ENCODE peak calls at places on chromosome 6, in ten cellular contexts. Y is astrocyte, P is fibroblast of lung, S is MM.1S, U is endothelial cell of umbilical vein, F is A549, W is neural progenitor cell, T is mammary epithelial cell, M is GM23338, C is SK-N-SH. Q is an unnamed sample.

GRCh38 chr6:45532626-45533258 is 155.0 kb upstream of the SUPT3H start:
- DNase-seq in Y (no peak), P (peak), S (no peak), U (no peak), F (no peak), W (no peak), T (no peak), M (no peak), C (no peak), Q (no peak)

GRCh38 chr6:17466707-17467106 is 73.3 kb downstream of the CAP2 start:
- DNase-seq in Y (no peak), P (no peak), S (no peak), U (no peak), F (peak), W (no peak), T (no peak), M (no peak), C (no peak), Q (no peak)

GRCh38 chr6:157561037-157561790 is 180.2 kb downstream of the ZDHHC14 start:
- DNase-seq in Y (no peak), P (no peak), S (peak), U (no peak), F (no peak), W (no peak), T (no peak), M (no peak), C (no peak), Q (no peak)

GRCh38 chr6:12163149-12163548 is 127.0 kb upstream of the EDN1 start:
- DNase-seq in Y (no peak), P (no peak), S (no peak), U (no peak), F (no peak), W (no peak), T (no peak), M (no peak), C (no peak), Q (no peak)

GRCh38 chr6:154528286-154528915 is 17.9 kb upstream of the CNKSR3 start:
- DNase-seq in Y (no peak), P (no peak), S (no peak), U (no peak), F (no peak), W (no peak), T (peak), M (no peak), C (no peak), Q (no peak)

GRCh38 chr6:51541847-51542246 is 545.6 kb downstream of the PKHD1 start:
- DNase-seq in Y (no peak), P (no peak), S (peak), U (no peak), F (no peak), W (peak), T (peak), M (no peak), C (peak), Q (no peak)

GRCh38 chr6:80658926-80659325 is 552.5 kb downstream of the BCKDHB start:
- DNase-seq in Y (no peak), P (no peak), S (no peak), U (no peak), F (no peak), W (no peak), T (no peak), M (no peak), C (no peak), Q (no peak)

GRCh38 chr6:10513544-10513943 is 7.6 kb upstream of the GCNT2 start:
- DNase-seq in Y (no peak), P (no peak), S (no peak), U (no peak), F (no peak), W (no peak), T (no peak), M (no peak), C (no peak), Q (no peak)

GRCh38 chr6:139124887-139125672 is 9.8 kb upstream of the HECA start:
- DNase-seq in Y (peak), P (peak), S (peak), U (peak), F (peak), W (peak), T (peak), M (peak), C (peak), Q (peak)
- H3K4me2 ChIP-seq in Y (no peak), P (no peak), S (peak), U (no peak), F (no peak), W (no peak), T (peak), M (no peak), C (no peak), Q (no peak)

DNA sequence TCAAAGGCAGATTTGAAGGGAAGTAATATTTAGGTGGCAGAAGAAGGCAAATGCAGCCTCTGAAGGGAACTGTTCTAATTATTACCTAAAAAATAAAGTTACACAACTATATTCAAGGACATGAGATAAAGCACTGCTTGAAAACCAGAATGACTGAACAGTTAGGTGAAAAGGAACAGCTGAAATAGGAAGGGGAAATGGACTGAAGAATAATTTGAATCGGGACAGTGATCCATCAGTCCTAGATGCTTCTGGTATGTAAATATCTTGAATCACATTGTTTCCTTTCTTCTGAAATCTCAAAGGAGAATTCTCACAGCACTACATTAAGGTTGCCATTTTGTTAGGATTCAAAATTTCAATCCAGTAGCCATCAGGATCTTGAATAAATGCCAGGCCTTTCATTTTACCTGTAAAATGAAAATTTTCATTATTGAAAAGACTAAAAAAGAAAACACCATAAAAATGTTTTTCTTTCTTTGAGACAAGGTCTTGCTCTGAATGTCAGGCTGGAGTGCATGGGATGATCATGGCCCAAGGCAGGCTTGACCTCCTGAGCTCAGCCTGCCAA is 25.9 kb downstream of the GLO1 start:
- DNase-seq in Y (no peak), P (no peak), S (no peak), U (no peak), F (no peak), W (no peak), T (no peak), M (no peak), C (no peak), Q (no peak)
- H3K4me2 ChIP-seq in Y (no peak), P (no peak), S (peak), U (no peak), F (no peak), W (no peak), T (no peak), M (no peak), C (no peak), Q (no peak)

DNA sequence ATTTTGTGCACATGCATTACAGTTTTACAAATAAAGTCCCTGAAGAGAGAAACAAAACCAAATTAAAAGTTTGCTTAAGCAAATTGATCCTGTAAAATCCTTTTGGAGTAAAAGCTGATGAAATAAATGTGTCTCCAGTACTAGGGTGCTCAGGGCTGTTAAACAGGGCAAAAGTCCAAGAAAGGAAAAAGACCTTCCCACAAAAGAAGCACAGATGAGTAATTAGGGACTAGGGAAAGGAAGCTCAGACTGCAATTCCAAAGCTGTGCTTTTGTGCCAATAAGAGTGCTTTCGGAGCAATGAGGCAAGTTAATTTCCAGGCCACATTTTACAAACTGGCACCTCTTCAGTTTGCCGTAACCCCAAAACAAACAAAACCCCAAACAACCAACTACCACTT is 10.4 kb upstream of the RNF182 start:
- DNase-seq in Y (peak), P (peak), S (no peak), U (peak), F (no peak), W (peak), T (no peak), M (no peak), C (no peak), Q (no peak)
- H3K4me2 ChIP-seq in Y (no peak), P (no peak), S (no peak), U (no peak), F (no peak), W (peak), T (no peak), M (peak), C (no peak), Q (no peak)

GRCh38 chr6:41376176-41376575 is 40.8 kb downstream of the NCR2 start:
- DNase-seq in Y (no peak), P (no peak), S (no peak), U (no peak), F (no peak), W (no peak), T (no peak), M (no peak), C (no peak), Q (no peak)

GRCh38 chr6:41373367-41373918 is 38.0 kb downstream of the NCR2 start:
- DNase-seq in Y (no peak), P (no peak), S (no peak), U (no peak), F (no peak), W (no peak), T (no peak), M (no peak), C (peak), Q (peak)

GRCh38 chr6:41375598-41376151 is 40.3 kb downstream of the NCR2 start:
- DNase-seq in Y (no peak), P (no peak), S (no peak), U (no peak), F (no peak), W (peak), T (no peak), M (peak), C (no peak), Q (peak)

GRCh38 chr6:41373919-41374617 is 38.7 kb downstream of the NCR2 start:
- DNase-seq in Y (no peak), P (peak), S (no peak), U (no peak), F (no peak), W (peak), T (no peak), M (peak), C (peak), Q (peak)

DNA sequence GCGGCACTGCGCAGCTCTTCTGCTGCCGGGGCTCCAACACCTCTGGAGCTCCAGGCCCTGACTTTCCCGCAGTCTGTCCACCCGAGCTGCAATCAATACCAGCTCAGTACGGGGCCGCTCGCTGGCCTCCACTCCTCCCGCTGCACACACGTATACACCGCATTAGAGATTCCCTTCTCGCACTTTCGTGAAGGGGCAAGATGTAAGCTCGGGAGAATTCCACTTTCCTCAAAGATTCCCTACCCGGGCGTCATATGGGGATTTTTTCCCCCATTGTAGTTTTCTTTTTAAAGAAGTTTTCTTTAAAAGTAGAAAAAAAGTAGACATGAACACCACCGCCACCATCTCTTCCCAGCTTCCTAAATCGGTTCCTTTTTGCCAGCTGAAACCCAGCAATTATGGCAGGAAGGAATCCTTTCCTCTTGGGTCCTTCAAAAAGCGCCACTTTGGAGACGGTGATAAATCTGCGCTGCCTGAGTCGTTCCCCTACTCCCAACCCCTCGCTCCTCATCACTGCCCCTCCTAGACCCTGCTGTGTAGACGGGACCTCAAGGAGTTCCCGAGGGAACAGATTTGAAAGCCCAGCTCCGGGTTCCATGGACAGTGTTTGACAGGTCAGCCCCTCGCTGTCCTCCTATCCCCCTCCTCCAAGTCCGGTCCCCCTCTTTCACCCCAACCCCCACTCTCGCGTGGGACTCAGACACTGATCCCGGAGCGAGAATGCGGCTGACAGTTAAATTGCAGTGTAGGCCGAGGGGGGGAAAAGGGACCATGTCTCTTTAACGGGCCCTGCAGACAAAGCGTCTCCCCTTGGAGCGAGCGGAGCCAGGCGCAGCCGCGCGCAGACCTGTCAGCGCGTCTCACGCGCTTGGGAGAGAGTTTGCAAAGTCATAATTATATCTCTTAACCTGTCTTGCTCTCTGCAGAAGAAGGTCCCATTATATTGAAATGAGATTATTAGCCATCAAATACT is 39.5 kb downstream of the NCR2 start:
- DNase-seq in Y (no peak), P (no peak), S (no peak), U (no peak), F (no peak), W (peak), T (no peak), M (peak), C (peak), Q (peak)
- H3K4me2 ChIP-seq in Y (peak), P (no peak), S (no peak), U (no peak), F (no peak), W (peak), T (no peak), M (peak), C (peak), Q (peak)

GRCh38 chr6:170135821-170136471 is 154.9 kb downstream of the DLL1 start:
- DNase-seq in Y (no peak), P (no peak), S (no peak), U (no peak), F (no peak), W (no peak), T (no peak), M (no peak), C (peak), Q (no peak)

GRCh38 chr6:170137911-170138910 is 152.7 kb downstream of the DLL1 start:
- DNase-seq in Y (no peak), P (no peak), S (no peak), U (no peak), F (no peak), W (no peak), T (no peak), M (no peak), C (no peak), Q (no peak)

GRCh38 chr6:170135461-170135820 is 155.4 kb downstream of the DLL1 start:
- DNase-seq in Y (no peak), P (no peak), S (no peak), U (no peak), F (no peak), W (no peak), T (no peak), M (no peak), C (no peak), Q (no peak)

GRCh38 chr6:170137176-170137891 is 153.5 kb downstream of the DLL1 start:
- DNase-seq in Y (no peak), P (no peak), S (no peak), U (no peak), F (no peak), W (no peak), T (peak), M (no peak), C (no peak), Q (no peak)

GRCh38 chr6:170136541-170137175 is 154.2 kb downstream of the DLL1 start:
- DNase-seq in Y (no peak), P (no peak), S (no peak), U (no peak), F (no peak), W (no peak), T (no peak), M (no peak), C (no peak), Q (no peak)
- H3K4me2 ChIP-seq in Y (no peak), P (no peak), S (no peak), U (no peak), F (no peak), W (no peak), T (no peak), M (no peak), C (no peak), Q (no peak)

GRCh38 chr6:36432151-36432633 is 10.5 kb downstream of the PXT1 start:
- DNase-seq in Y (peak), P (peak), S (no peak), U (no peak), F (no peak), W (no peak), T (no peak), M (no peak), C (no peak), Q (peak)

GRCh38 chr6:36431197-36431596 is 11.5 kb downstream of the PXT1 start:
- DNase-seq in Y (no peak), P (no peak), S (no peak), U (no peak), F (no peak), W (no peak), T (no peak), M (no peak), C (no peak), Q (no peak)

GRCh38 chr6:36442083-36442670 is 477 bp downstream of the PXT1 start:
- DNase-seq in Y (no peak), P (no peak), S (no peak), U (no peak), F (no peak), W (no peak), T (no peak), M (no peak), C (no peak), Q (no peak)

GRCh38 chr6:36441307-36441894 is 1.3 kb downstream of the PXT1 start:
- DNase-seq in Y (peak), P (peak), S (peak), U (peak), F (peak), W (peak), T (peak), M (peak), C (peak), Q (peak)

DNA sequence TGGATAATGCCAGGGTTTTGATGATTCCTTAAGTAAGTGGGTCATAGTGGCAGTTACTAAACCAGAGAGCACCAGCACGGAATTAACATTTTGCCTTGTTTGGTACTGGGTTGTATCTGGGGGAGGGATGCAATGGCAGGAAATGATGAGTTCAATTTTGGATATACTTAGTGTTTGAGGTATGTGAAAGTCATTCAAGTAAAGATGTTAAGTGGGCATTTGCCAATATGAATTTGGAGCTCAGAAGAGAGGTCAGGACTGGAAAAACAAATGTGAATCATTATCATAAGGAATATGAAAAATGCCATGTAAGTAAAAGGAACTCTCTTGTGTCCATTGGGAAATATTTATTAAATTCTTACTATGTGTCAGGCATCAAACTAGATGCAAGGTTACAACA is 6.2 kb downstream of the PXT1 start:
- DNase-seq in Y (peak), P (peak), S (no peak), U (no peak), F (no peak), W (no peak), T (no peak), M (no peak), C (no peak), Q (no peak)
- H3K4me2 ChIP-seq in Y (peak), P (no peak), S (no peak), U (no peak), F (no peak), W (no peak), T (no peak), M (no peak), C (no peak), Q (no peak)

DNA sequence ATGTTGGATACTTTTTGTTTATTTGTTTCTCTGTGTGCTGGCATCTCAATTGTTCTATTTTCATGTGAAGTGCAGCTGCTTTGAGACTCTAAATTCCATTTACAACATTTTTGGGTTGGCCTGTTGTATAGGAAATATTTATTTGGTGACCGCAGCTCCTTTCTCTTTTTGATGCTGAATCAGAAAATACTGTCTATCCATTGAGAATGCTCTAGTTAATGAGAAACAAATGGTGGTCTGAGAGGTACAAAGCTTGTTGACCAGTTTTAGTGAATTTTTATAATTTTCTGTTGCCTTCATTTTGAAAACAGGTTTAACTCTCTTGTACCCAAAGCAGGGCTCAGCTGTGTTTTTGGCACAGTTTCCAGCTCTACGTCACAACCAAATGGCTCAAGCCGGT is 113.2 kb downstream of the FNDC1 start:
- DNase-seq in Y (no peak), P (no peak), S (no peak), U (no peak), F (no peak), W (no peak), T (no peak), M (no peak), C (no peak), Q (no peak)
- H3K4me2 ChIP-seq in Y (no peak), P (no peak), S (no peak), U (no peak), F (no peak), W (no peak), T (no peak), M (no peak), C (no peak), Q (no peak)

GRCh38 chr6:105884426-105884825 is 201.7 kb upstream of the PRDM1 start:
- DNase-seq in Y (no peak), P (no peak), S (no peak), U (no peak), F (no peak), W (no peak), T (no peak), M (no peak), C (no peak), Q (no peak)

GRCh38 chr6:105882833-105883232 is 203.3 kb upstream of the PRDM1 start:
- DNase-seq in Y (peak), P (peak), S (no peak), U (no peak), F (no peak), W (no peak), T (no peak), M (no peak), C (no peak), Q (no peak)

GRCh38 chr6:105883966-105884365 is 202.2 kb upstream of the PRDM1 start:
- DNase-seq in Y (no peak), P (no peak), S (no peak), U (no peak), F (no peak), W (no peak), T (no peak), M (no peak), C (no peak), Q (no peak)

GRCh38 chr6:105881608-105882007 is 204.5 kb upstream of the PRDM1 start:
- DNase-seq in Y (no peak), P (no peak), S (no peak), U (no peak), F (no peak), W (no peak), T (no peak), M (no peak), C (no peak), Q (no peak)

GRCh38 chr6:105882071-105882803 is 203.9 kb upstream of the PRDM1 start:
- DNase-seq in Y (peak), P (peak), S (no peak), U (no peak), F (no peak), W (no peak), T (no peak), M (no peak), C (no peak), Q (no peak)
- H3K4me2 ChIP-seq in Y (no peak), P (no peak), S (no peak), U (no peak), F (no peak), W (no peak), T (no peak), M (no peak), C (peak), Q (no peak)

GRCh38 chr6:15089569-15090144 is 156.2 kb upstream of the JARID2 start:
- DNase-seq in Y (no peak), P (no peak), S (no peak), U (no peak), F (no peak), W (no peak), T (no peak), M (no peak), C (no peak), Q (no peak)

GRCh38 chr6:15088904-15089568 is 156.8 kb upstream of the JARID2 start:
- DNase-seq in Y (no peak), P (no peak), S (no peak), U (no peak), F (no peak), W (no peak), T (no peak), M (no peak), C (peak), Q (no peak)

GRCh38 chr6:15087234-15087633 is 158.6 kb upstream of the JARID2 start:
- DNase-seq in Y (no peak), P (no peak), S (no peak), U (no peak), F (no peak), W (no peak), T (no peak), M (no peak), C (no peak), Q (no peak)

GRCh38 chr6:15090145-15090579 is 155.7 kb upstream of the JARID2 start:
- DNase-seq in Y (no peak), P (no peak), S (no peak), U (no peak), F (no peak), W (peak), T (no peak), M (no peak), C (no peak), Q (no peak)

GRCh38 chr6:15086273-15087158 is 159.4 kb upstream of the JARID2 start:
- DNase-seq in Y (no peak), P (no peak), S (no peak), U (no peak), F (no peak), W (no peak), T (no peak), M (no peak), C (no peak), Q (no peak)
- H3K4me2 ChIP-seq in Y (no peak), P (no peak), S (no peak), U (no peak), F (no peak), W (no peak), T (no peak), M (no peak), C (no peak), Q (no peak)